ENCODE peak calls at places on chromosomes 12 and 14, in eight cellular contexts. L is A549, P is NB4, X is uterus, T is lower leg skin, U is transverse colon, M is Peyer's patch, Y is heart left ventricle. R is an unnamed sample.
A peak's percentile ranks its signal among the peaks of the same experiment; 100 is the strongest.

GRCh38 chr12:89750821-89751227 is 42.2 kb upstream of the ATP2B1 start:
- DNase-seq in L (no peak), P (no peak), X (no peak), T (no peak), U (no peak), M (no peak), Y (no peak), R (no peak)

GRCh38 chr12:105882404-105882803 is 256.4 kb downstream of the NUAK1 start:
- DNase-seq in L (no peak), P (no peak), X (peak; percentile 69), T (peak; percentile 56), U (no peak), M (no peak), Y (peak; percentile 9), R (no peak)

GRCh38 chr14:92880351-92880750 is 42.6 kb upstream of the CHGA start:
- DNase-seq in L (no peak), P (peak; percentile 88), X (no peak), T (no peak), U (no peak), M (no peak), Y (no peak), R (no peak)

GRCh38 chr14:85978851-85979250 is 448.9 kb downstream of the FLRT2 start:
- DNase-seq in L (no peak), P (no peak), X (no peak), T (no peak), U (no peak), M (no peak), Y (no peak), R (no peak)

GRCh38 chr12:104733717-104734175 is 224.3 kb downstream of the SLC41A2 start:
- DNase-seq in L (peak; percentile 29), P (peak; percentile 62), X (no peak), T (no peak), U (no peak), M (no peak), Y (no peak), R (peak; percentile 32)

GRCh38 chr14:80973918-80974317 is 18.5 kb downstream of the TSHR start:
- DNase-seq in L (no peak), P (no peak), X (no peak), T (no peak), U (no peak), M (no peak), Y (no peak), R (no peak)

GRCh38 chr12:105462841-105463240 is 132.3 kb downstream of the C12orf75 start:
- DNase-seq in L (no peak), P (no peak), X (no peak), T (no peak), U (no peak), M (no peak), Y (no peak), R (no peak)

GRCh38 chr12:68406134-68406576 is 74.0 kb upstream of the MDM1 start:
- DNase-seq in L (peak; percentile 59), P (peak; percentile 30), X (peak; percentile 94), T (peak; percentile 90), U (peak; percentile 94), M (peak; percentile 40), Y (peak; percentile 94), R (peak; percentile 89)

GRCh38 chr12:5966486-5967095 is 21.5 kb upstream of the ANO2 start:
- DNase-seq in L (no peak), P (no peak), X (no peak), T (no peak), U (no peak), M (no peak), Y (no peak), R (no peak)

GRCh38 chr12:14399871-14400270 is 34.4 kb downstream of the ATF7IP start:
- DNase-seq in L (no peak), P (no peak), X (no peak), T (no peak), U (no peak), M (no peak), Y (no peak), R (no peak)

GRCh38 chr12:100254876-100255275 is 12.0 kb downstream of the DEPDC4 start:
- DNase-seq in L (no peak), P (no peak), X (no peak), T (no peak), U (no peak), M (no peak), Y (no peak), R (no peak)

GRCh38 chr12:51951843-51952722 is 584 bp downstream of the ACVR1B start:
- DNase-seq in L (no peak), P (peak; percentile 68), X (peak; percentile 51), T (peak; percentile 30), U (peak; percentile 26), M (no peak), Y (peak; percentile 32), R (no peak)

GRCh38 chr14:95948608-95949007 is 72.0 kb downstream of the TUNAR start:
- DNase-seq in L (no peak), P (no peak), X (no peak), T (no peak), U (no peak), M (no peak), Y (no peak), R (no peak)

GRCh38 chr12:34345801-34346200 is 323.5 kb downstream of the ALG10 start:
- DNase-seq in L (no peak), P (no peak), X (no peak), T (no peak), U (no peak), M (no peak), Y (no peak), R (no peak)

GRCh38 chr14:105085766-105086165 is 20.5 kb upstream of the GPR132 start:
- DNase-seq in L (no peak), P (no peak), X (no peak), T (no peak), U (no peak), M (peak; percentile 12), Y (peak; percentile 8), R (no peak)

GRCh38 chr12:57388425-57388824 is 42.4 kb downstream of the R3HDM2 start:
- DNase-seq in L (no peak), P (no peak), X (no peak), T (no peak), U (no peak), M (no peak), Y (no peak), R (no peak)

GRCh38 chr14:83379371-83379770 is 1845.7 kb upstream of the SEL1L start:
- DNase-seq in L (no peak), P (no peak), X (no peak), T (no peak), U (no peak), M (no peak), Y (peak; percentile 21), R (no peak)

GRCh38 chr12:112848972-112849371 is 57.4 kb downstream of the RPH3A start:
- DNase-seq in L (no peak), P (no peak), X (no peak), T (no peak), U (no peak), M (no peak), Y (no peak), R (no peak)

GRCh38 chr12:81617915-81618314 is 141.2 kb downstream of the PPFIA2 start:
- DNase-seq in L (no peak), P (no peak), X (no peak), T (no peak), U (no peak), M (no peak), Y (no peak), R (no peak)

GRCh38 chr14:65169351-65169750 is 67.0 kb upstream of the MAX start:
- DNase-seq in L (no peak), P (no peak), X (no peak), T (no peak), U (no peak), M (no peak), Y (no peak), R (no peak)
- TF ChIP-seq POLR2A in L (no peak), P (no peak), X (no peak), T (no peak), U (no peak), M (no peak), Y (no peak), R (no peak)

GRCh38 chr12:40224439-40225291 is at the start of gene LRRK2:
- DNase-seq in L (peak; percentile 78), P (peak; percentile 98), X (peak; percentile 80), T (peak; percentile 71), U (peak; percentile 74), M (peak; percentile 83), Y (peak; percentile 88), R (peak; percentile 86)
- TF ChIP-seq POLR2A in L (peak; percentile 61), P (peak; percentile 82), X (peak; percentile 67), T (no peak), U (peak; percentile 73), M (peak; percentile 31), Y (no peak), R (peak; percentile 73)

GRCh38 chr14:23385244-23385643 is 8.4 kb downstream of the CMTM5 start:
- DNase-seq in L (no peak), P (no peak), X (no peak), T (no peak), U (no peak), M (no peak), Y (no peak), R (no peak)

GRCh38 chr14:23382276-23382675 is 5.4 kb downstream of the CMTM5 start:
- DNase-seq in L (no peak), P (no peak), X (no peak), T (no peak), U (no peak), M (no peak), Y (no peak), R (no peak)

GRCh38 chr14:23383041-23383440 is 6.2 kb downstream of the CMTM5 start:
- DNase-seq in L (no peak), P (no peak), X (no peak), T (no peak), U (no peak), M (no peak), Y (no peak), R (no peak)

GRCh38 chr14:23385840-23386657 is 9.2 kb downstream of the CMTM5 start:
- DNase-seq in L (no peak), P (no peak), X (no peak), T (no peak), U (no peak), M (no peak), Y (no peak), R (peak; percentile 89)

DNA sequence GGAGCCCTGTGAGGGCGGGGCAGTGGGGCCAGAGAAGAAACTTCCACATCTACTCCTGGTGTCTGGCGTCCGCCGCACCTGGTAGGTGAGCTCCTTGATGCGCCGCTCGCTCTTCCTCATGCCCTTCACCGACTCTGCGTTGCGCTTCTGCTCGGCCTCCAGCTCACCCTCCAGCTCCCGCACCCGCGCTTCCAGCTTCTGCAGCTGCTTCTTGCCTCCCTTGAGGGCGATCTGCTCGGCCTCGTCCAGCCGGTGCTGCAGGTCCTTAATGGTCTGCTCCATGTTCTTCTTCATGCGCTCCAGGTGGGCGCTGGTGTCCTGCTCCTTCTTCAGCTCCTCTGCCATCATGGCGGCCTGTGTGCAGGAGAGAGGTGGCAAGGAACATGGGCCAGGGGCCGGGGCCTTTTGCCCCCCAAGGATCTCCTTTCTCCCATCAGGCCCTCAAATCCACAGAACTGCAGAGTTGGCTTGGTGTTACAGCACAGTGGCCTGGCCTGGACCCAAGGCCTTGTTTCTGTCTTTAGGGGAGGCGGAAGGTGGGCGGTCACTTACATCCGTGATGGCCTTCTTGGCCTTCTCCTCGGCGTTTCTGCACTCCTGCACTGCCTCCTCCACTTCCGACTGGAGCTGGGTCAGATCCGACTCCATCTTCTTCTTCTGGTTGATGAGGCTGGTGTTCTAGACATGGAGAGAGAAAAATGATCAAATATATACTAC is 7.7 kb downstream of the CMTM5 start:
- DNase-seq in L (no peak), P (no peak), X (no peak), T (no peak), U (no peak), M (no peak), Y (no peak), R (no peak)
- TF ChIP-seq POLR2A in L (no peak), P (no peak), X (no peak), T (no peak), U (no peak), M (no peak), Y (no peak), R (no peak)

GRCh38 chr14:89417111-89417468 is at the start of gene FOXN3:
- DNase-seq in L (peak; percentile 87), P (peak; percentile 91), X (peak; percentile 91), T (peak; percentile 92), U (peak; percentile 95), M (peak; percentile 88), Y (peak; percentile 96), R (peak; percentile 95)
- TF ChIP-seq POLR2A in L (no peak), P (no peak), X (peak; percentile 69), T (no peak), U (peak; percentile 22), M (peak; percentile 30), Y (no peak), R (no peak)

R was measured in body of pancreas.